ENCODE peak calls at places on chromosomes 1 and 21, in seven cellular contexts. R, P, J, V, B, D and I are unnamed samples.

GRCh38 chr1:70863256-70863655 is 184.4 kb downstream of the PTGER3 start:
- DNase-seq in R (no peak), P (no peak), J (no peak), V (no peak), B (no peak), D (no peak), I (no peak)

GRCh38 chr1:211633523-211633843 is 41.9 kb downstream of the NEK2 start:
- DNase-seq in R (no peak), P (no peak), J (no peak), V (peak), B (no peak), D (no peak), I (no peak)

GRCh38 chr1:44723064-44723463 is 7.9 kb downstream of the RNU5D-1 start:
- DNase-seq in R (peak), P (no peak), J (no peak), V (no peak), B (no peak), D (no peak), I (no peak)

GRCh38 chr1:171754971-171755370 is 13.1 kb upstream of the VAMP4 start:
- DNase-seq in R (no peak), P (no peak), J (no peak), V (no peak), B (no peak), D (no peak), I (no peak)

GRCh38 chr1:61504840-61505239 is 220.1 kb downstream of the TM2D1 start:
- DNase-seq in R (no peak), P (no peak), J (no peak), V (no peak), B (no peak), D (no peak), I (no peak)

GRCh38 chr1:116415699-116416533 is 42.9 kb downstream of the ATP1A1 start:
- DNase-seq in R (no peak), P (peak), J (no peak), V (no peak), B (no peak), D (no peak), I (no peak)

GRCh38 chr1:24027838-24028468 is 47.8 kb upstream of the SRSF10 start:
- DNase-seq in R (peak), P (no peak), J (no peak), V (peak), B (no peak), D (no peak), I (no peak)

GRCh38 chr1:161069201-161069685 is 448 bp downstream of the ARHGAP30 start:
- DNase-seq in R (no peak), P (no peak), J (no peak), V (no peak), B (no peak), D (no peak), I (no peak)

GRCh38 chr1:19414490-19414889 is 70.8 kb downstream of the CAPZB start:
- DNase-seq in R (no peak), P (no peak), J (no peak), V (no peak), B (no peak), D (no peak), I (no peak)

GRCh38 chr1:185528084-185528656 is 206.0 kb upstream of the HMCN1 start:
- DNase-seq in R (no peak), P (peak), J (no peak), V (no peak), B (no peak), D (no peak), I (no peak)

GRCh38 chr21:45528981-45529784 is 13.1 kb downstream of the SLC19A1 start:
- DNase-seq in R (no peak), P (peak), J (no peak), V (no peak), B (no peak), D (no peak), I (no peak)

GRCh38 chr1:206709772-206710456 is 25.2 kb downstream of the MAPKAPK2 start:
- DNase-seq in R (no peak), P (peak), J (no peak), V (peak), B (no peak), D (no peak), I (no peak)

GRCh38 chr1:51063121-51063520 is 38.9 kb upstream of the C1orf185 start:
- DNase-seq in R (no peak), P (no peak), J (no peak), V (peak), B (no peak), D (no peak), I (no peak)

GRCh38 chr21:45935628-45936027 is 45.9 kb upstream of the COL6A1 start:
- DNase-seq in R (no peak), P (no peak), J (no peak), V (no peak), B (no peak), D (no peak), I (no peak)